ENCODE peak calls at places on chromosomes 1 and 21, in ten cellular contexts. B is stomach, A is psoas muscle, L is fibroblast of lung, P is pancreas, F is lung, C is IMR-90, E is heart left ventricle, S is mammary epithelial cell, X is heart right ventricle. V is an unnamed sample. For H3K4me1, the result is how much of the 10 kb centered on the place peaks cover.

GRCh38 chr21:25456672-25457071 is 150.6 kb downstream of the MRPL39 start:
- DNase-seq in B (peak), E (no peak), F (no peak), X (no peak), L (peak), C (peak), S (peak), P (peak), A (no peak), V (no peak)

GRCh38 chr1:32972814-32973428 is 8.3 kb upstream of the RNF19B start:
- DNase-seq in S (no peak), E (peak), A (peak), P (peak), F (peak), B (peak), C (peak), L (peak), X (peak), V (no peak)

GRCh38 chr1:147177611-147178370 is 5.5 kb upstream of the PRKAB2 start:
- DNase-seq in P (no peak), C (peak), A (no peak), S (no peak), L (peak), B (no peak), E (peak), F (no peak), X (no peak), V (peak)

GRCh38 chr21:46617267-46618051 is 12.6 kb upstream of the S100B start:
- DNase-seq in X (no peak), B (no peak), C (peak), S (no peak), E (no peak), L (peak), P (no peak), A (no peak), F (no peak), V (no peak)

GRCh38 chr1:9900142-9901043 is 9.7 kb downstream of the CTNNBIP1 start:
- DNase-seq in S (no peak), L (peak), P (peak), C (no peak), X (peak), A (peak), B (peak), E (peak), F (peak), V (peak)

GRCh38 chr1:218592688-218593087 is 247.6 kb downstream of the TGFB2 start:
- DNase-seq in L (peak), S (peak), B (no peak), P (no peak), X (no peak), C (peak), E (no peak), A (no peak), F (no peak), V (no peak)

GRCh38 chr1:155844860-155845259 is 12.2 kb downstream of the GON4L start:
- DNase-seq in L (no peak), B (no peak), E (no peak), P (no peak), X (no peak), S (no peak), A (no peak), C (no peak), F (no peak), V (no peak)

GRCh38 chr1:225746361-225747179 is 31.1 kb upstream of the SRP9 start:
- DNase-seq in P (peak), X (peak), S (peak), B (peak), L (peak), E (peak), C (peak), F (peak), A (peak), V (peak)

GRCh38 chr1:23273450-23274133 is 56.3 kb upstream of the HTR1D start:
- DNase-seq in A (no peak), X (no peak), S (peak), P (no peak), L (peak), E (no peak), F (no peak), B (no peak), C (peak), V (no peak)

GRCh38 chr1:67103548-67103947 is 31.2 kb downstream of the C1orf141 start:
- DNase-seq in C (no peak), E (no peak), P (no peak), B (no peak), F (no peak), X (no peak), S (no peak), A (no peak), L (no peak), V (no peak)

GRCh38 chr1:184858288-184858687 is 103.6 kb upstream of the EDEM3 start:
- DNase-seq in X (no peak), E (no peak), L (no peak), S (no peak), B (no peak), C (no peak), P (no peak), F (no peak), A (no peak), V (no peak)

GRCh38 chr1:111654839-111655238 is 35.2 kb downstream of the RAP1A start:
- DNase-seq in E (no peak), A (no peak), F (no peak), L (no peak), C (no peak), B (no peak), X (no peak), S (no peak), P (no peak), V (no peak)

GRCh38 chr1:161119379-161120061 is 1.6 kb downstream of the NIT1 start:
- DNase-seq in X (no peak), A (no peak), S (peak), E (no peak), L (peak), C (peak), B (no peak), P (peak), F (no peak), V (no peak)

GRCh38 chr1:46479744-46480350 is 9.8 kb upstream of the DMBX1 start:
- DNase-seq in P (no peak), C (no peak), A (no peak), E (peak), B (no peak), F (no peak), X (no peak), S (no peak), L (no peak), V (no peak)

GRCh38 chr1:90509225-90510048 is 207.7 kb downstream of the BARHL2 start:
- DNase-seq in X (no peak), S (no peak), L (no peak), P (no peak), B (no peak), A (no peak), E (no peak), F (no peak), C (no peak), V (no peak)

GRCh38 chr1:53508991-53509663 is 49.9 kb downstream of the DMRTB1 start:
- DNase-seq in F (no peak), B (no peak), C (peak), E (peak), A (no peak), P (no peak), X (no peak), L (peak), S (no peak), V (no peak)

GRCh38 chr21:29645666-29646553 is 293.9 kb downstream of the GRIK1 start:
- DNase-seq in P (no peak), E (no peak), L (peak), S (no peak), C (no peak), X (no peak), B (no peak), F (no peak), A (no peak), V (no peak)

GRCh38 chr1:2381741-2382620 is 9.4 kb downstream of the MORN1 start:
- DNase-seq in P (peak), A (peak), F (peak), E (peak), C (peak), L (peak), B (peak), S (peak), X (peak), V (peak)

GRCh38 chr1:114668373-114668772 is 1.5 kb downstream of the DENND2C start:
- DNase-seq in L (no peak), X (no peak), E (no peak), A (no peak), C (no peak), P (no peak), B (no peak), S (no peak), F (no peak), V (no peak)

GRCh38 chr1:168428063-168428731 is 115.6 kb downstream of the XCL2 start:
- DNase-seq in F (no peak), X (peak), B (no peak), P (no peak), E (no peak), A (peak), S (no peak), C (no peak), L (peak), V (no peak)

GRCh38 chr1:103459385-103459784 is 66.1 kb upstream of the RNPC3 start:
- DNase-seq in A (no peak), F (no peak), B (no peak), C (no peak), X (no peak), E (no peak), S (peak), L (peak), P (no peak), V (no peak)

GRCh38 chr1:205286335-205286950 is 35.1 kb downstream of the NUAK2 start:
- DNase-seq in S (peak), B (peak), F (no peak), P (no peak), C (peak), E (no peak), X (no peak), L (peak), A (no peak), V (no peak)

GRCh38 chr1:192807968-192808587 is 761 bp upstream of the RGS2 start:
- DNase-seq in S (peak), F (no peak), A (no peak), E (no peak), P (no peak), X (no peak), L (peak), C (peak), B (no peak), V (no peak)

GRCh38 chr1:32330558-32331127 is 5.4 kb downstream of the MARCKSL1 start:
- DNase-seq in L (no peak), E (no peak), C (no peak), B (no peak), F (no peak), S (no peak), P (no peak), A (no peak), X (no peak), V (no peak)

GRCh38 chr1:24888061-24888970 is 41.8 kb downstream of the RUNX3 start:
- DNase-seq in X (no peak), L (no peak), B (peak), A (no peak), P (no peak), F (no peak), C (no peak), E (no peak), S (no peak), V (no peak)

GRCh38 chr1:112402682-112403643 is 6.9 kb downstream of the CTTNBP2NL start:
- DNase-seq in A (no peak), S (no peak), L (peak), F (no peak), C (peak), P (no peak), X (no peak), E (no peak), B (no peak), V (no peak)

GRCh38 chr1:86866665-86867064 is 47.3 kb downstream of the SELENOF start:
- DNase-seq in F (no peak), L (peak), S (peak), X (no peak), C (peak), E (no peak), A (no peak), B (no peak), P (no peak), V (no peak)

GRCh38 chr21:24255591-24255990 is 1351.7 kb downstream of the MRPL39 start:
- DNase-seq in F (no peak), E (no peak), B (no peak), X (no peak), L (no peak), C (no peak), S (no peak), A (no peak), P (no peak), V (no peak)

GRCh38 chr21:45265721-45266517 is 21.8 kb downstream of the POFUT2 start:
- DNase-seq in E (no peak), X (no peak), B (peak), F (no peak), S (no peak), A (no peak), L (no peak), P (no peak), C (no peak), V (no peak)

GRCh38 chr1:243924188-243924587 is 74.1 kb upstream of the AKT3 start:
- DNase-seq in F (no peak), X (no peak), P (no peak), S (peak), B (no peak), C (peak), A (no peak), E (no peak), L (peak), V (no peak)

GRCh38 chr1:149962039-149962647 is 25.5 kb upstream of the MTMR11 start:
- DNase-seq in A (no peak), L (peak), S (peak), C (peak), F (peak), E (no peak), P (peak), X (peak), B (peak), V (peak)

GRCh38 chr1:25821630-25822091 is 1.9 kb downstream of the MTFR1L start:
- DNase-seq in B (no peak), C (peak), L (peak), S (no peak), A (peak), P (no peak), E (no peak), F (no peak), X (no peak), V (peak)

GRCh38 chr1:39646232-39647081 is 7.0 kb upstream of the HEYL start:
- DNase-seq in E (peak), X (peak), P (peak), B (no peak), A (peak), L (no peak), C (peak), S (no peak), F (no peak), V (peak)

GRCh38 chr1:41494351-41495170 is 10.1 kb upstream of the EDN2 start:
- DNase-seq in B (no peak), P (no peak), A (no peak), E (peak), L (no peak), F (no peak), X (no peak), S (no peak), C (no peak), V (no peak)

GRCh38 chr1:160121388-160121787 is 5.8 kb downstream of the ATP1A2 start:
- DNase-seq in P (no peak), A (no peak), B (no peak), F (no peak), X (no peak), L (no peak), S (no peak), E (no peak), C (no peak), V (no peak)

GRCh38 chr1:52707927-52708655 is 9.9 kb upstream of the COA7 start:
- DNase-seq in S (peak), L (peak), P (no peak), A (no peak), B (no peak), F (no peak), E (no peak), C (peak), X (no peak), V (no peak)

GRCh38 chr1:158203693-158204457 is 23.2 kb downstream of the CD1D start:
- DNase-seq in X (peak), B (no peak), C (peak), A (no peak), P (no peak), S (peak), E (no peak), L (peak), F (no peak), V (no peak)

GRCh38 chr1:221714227-221715116 is 27.4 kb downstream of the DUSP10 start:
- DNase-seq in P (no peak), S (no peak), A (no peak), C (no peak), X (no peak), B (no peak), E (no peak), L (no peak), F (no peak), V (no peak)

GRCh38 chr1:221712776-221713431 is 29.0 kb downstream of the DUSP10 start:
- DNase-seq in S (no peak), X (no peak), A (no peak), P (peak), B (peak), F (no peak), E (no peak), C (no peak), L (no peak), V (no peak)

GRCh38 chr1:221711642-221712041 is 30.2 kb downstream of the DUSP10 start:
- DNase-seq in F (no peak), E (no peak), C (no peak), A (no peak), L (no peak), X (no peak), B (no peak), P (no peak), S (no peak), V (no peak)

GRCh38 chr1:221711156-221711577 is 30.7 kb downstream of the DUSP10 start:
- DNase-seq in C (no peak), S (no peak), B (no peak), F (no peak), A (no peak), L (no peak), E (no peak), P (no peak), X (no peak), V (no peak)

GRCh38 chr1:221712198-221712684 is 29.6 kb downstream of the DUSP10 start:
- DNase-seq in L (peak), A (no peak), B (no peak), C (peak), X (no peak), F (no peak), P (no peak), E (no peak), S (peak), V (no peak)
- H3K27ac ChIP-seq in L (peak), A (peak), B (peak), C (peak), X (no peak), F (no peak), P (no peak), E (peak), S (peak), V (peak)

GRCh38 chr1:110344152-110344551 is 5.0 kb downstream of the RBM15 start:
- DNase-seq in P (no peak), L (no peak), X (no peak), E (no peak), S (no peak), A (no peak), F (no peak), C (no peak), B (no peak), V (no peak)

GRCh38 chr1:110347182-110347893 is 8.2 kb downstream of the RBM15 start:
- DNase-seq in X (no peak), S (no peak), A (no peak), L (no peak), E (no peak), P (no peak), B (no peak), F (no peak), C (no peak), V (no peak)

GRCh38 chr1:110346690-110347089 is 7.5 kb downstream of the RBM15 start:
- DNase-seq in P (no peak), S (no peak), B (no peak), F (no peak), L (no peak), X (no peak), E (no peak), A (no peak), C (no peak), V (no peak)

GRCh38 chr1:110343249-110343648 is 4.1 kb downstream of the RBM15 start:
- DNase-seq in E (no peak), S (no peak), C (no peak), A (no peak), B (no peak), P (no peak), F (no peak), X (no peak), L (no peak), V (no peak)

DNA sequence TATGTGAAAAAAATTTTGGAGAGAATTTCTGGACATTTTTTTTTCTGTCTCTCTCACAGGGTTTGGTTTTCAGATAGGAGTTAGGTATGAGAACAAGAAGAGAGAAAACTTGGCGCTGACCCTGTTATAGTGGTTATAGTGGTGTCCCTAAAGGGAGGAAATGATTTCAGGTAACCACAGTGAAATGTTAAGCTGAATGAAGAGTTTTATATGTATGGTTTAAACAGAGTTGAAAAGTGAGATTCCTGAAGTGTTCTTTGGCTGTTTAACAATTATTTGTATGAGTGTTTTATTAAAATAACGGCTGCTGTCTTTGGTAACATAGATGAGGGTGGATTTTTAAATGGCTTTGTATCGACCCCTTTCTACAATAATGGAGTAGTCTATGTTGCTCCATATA is 6.3 kb downstream of the RBM15 start:
- DNase-seq in C (no peak), L (peak), F (no peak), E (no peak), B (no peak), P (no peak), X (no peak), S (no peak), A (no peak), V (no peak)
- H3K4me1 ChIP-seq in C (under half), L (under half), F (under half), E (half or more), B (half or more), P (half or more), X (under half), S (under half), A (half or more), V (half or more)

GRCh38 chr1:51235611-51236547 is at the start of gene RNF11:
- DNase-seq in S (peak), F (peak), C (peak), L (peak), B (peak), X (peak), E (peak), A (peak), P (peak), V (peak)
- TF ChIP-seq CTCF in S (no peak), F (no peak), C (no peak), L (no peak), B (peak), X (no peak), E (no peak), A (peak), P (no peak), V (no peak)

DNA sequence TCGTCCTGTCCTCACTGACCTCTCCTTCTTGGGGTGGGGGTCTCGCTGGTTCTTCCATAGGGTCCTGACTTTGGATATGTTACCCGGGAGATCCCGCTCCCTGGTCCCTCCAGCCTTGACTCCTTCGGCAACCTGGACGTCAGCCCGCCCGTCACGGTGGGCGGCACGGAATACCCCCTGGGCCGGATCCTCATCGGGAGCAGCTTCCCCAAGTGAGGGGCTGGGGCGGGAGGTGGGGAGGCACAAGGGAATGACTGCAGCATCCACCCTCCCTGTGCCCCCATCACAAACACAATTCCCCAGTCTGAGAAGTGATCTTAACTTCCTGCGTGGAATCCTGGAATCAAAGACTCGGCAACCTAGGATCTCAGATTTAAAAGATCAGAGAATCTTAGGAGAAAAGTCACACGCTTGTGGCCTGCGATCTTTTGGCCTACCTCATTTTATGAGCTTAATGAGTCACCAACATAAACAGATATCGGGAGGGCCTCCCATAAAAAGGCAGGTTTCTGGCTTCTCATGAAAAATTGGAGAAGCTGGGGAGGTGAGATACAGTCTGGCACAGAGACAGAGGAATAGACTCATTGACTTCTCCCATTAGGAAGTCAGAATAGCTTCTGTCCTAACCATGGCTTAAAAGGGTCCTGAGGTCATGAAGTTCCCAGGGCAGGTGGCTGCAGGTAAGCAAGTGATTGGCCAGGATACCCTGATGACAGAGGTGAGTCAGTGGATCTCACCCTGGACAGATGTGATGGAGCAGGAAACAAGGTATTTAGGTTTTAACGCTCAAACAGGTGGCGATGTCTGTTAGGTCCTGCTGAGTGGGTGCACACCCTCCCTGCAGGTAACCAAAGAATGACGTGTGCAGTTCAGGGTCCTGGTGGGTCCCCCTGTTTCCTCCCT is 15.9 kb upstream of the PADI3 start:
- DNase-seq in E (no peak), S (peak), C (peak), L (peak), B (no peak), P (no peak), X (no peak), F (no peak), A (no peak), V (no peak)
- H3K27ac ChIP-seq in E (no peak), S (peak), C (peak), L (no peak), B (no peak), P (no peak), X (no peak), F (no peak), A (no peak), V (no peak)

GRCh38 chr21:42849759-42850412 is 29.5 kb downstream of the WDR4 start:
- DNase-seq in E (no peak), L (no peak), P (no peak), B (no peak), C (no peak), F (no peak), X (no peak), A (no peak), S (no peak), V (no peak)
- H3K4me1 ChIP-seq in E (under half), L (under half), P (under half), B (under half), C (under half), F (under half), X (under half), A (under half), S (under half), V (under half)